ENCODE peak calls at places on chromosomes 7 and 10, in seven cellular contexts. T is stimulated activated CD4-positive, alpha-beta T cell treated with anti-CD3 and anti-CD28 coated beads, Interleukin-15, amount 100 ng/mL, for 1 hour; H is amygdala; E is effector CD4-positive, alpha-beta T cell; B is fibroblast of the conjunctiva; P is GM12865; K is GM04503. J is an unnamed sample.

GRCh38 chr10:46251857-46252847 is 34.6 kb upstream of the ANTXRL start:
- DNase-seq in T (no peak), H (no peak), E (no peak), B (no peak), P (no peak), K (no peak), J (no peak)

GRCh38 chr7:149284343-149284742 is 22.3 kb downstream of the ZNF783 start:
- DNase-seq in T (no peak), H (no peak), E (peak; percentile 44), B (no peak), P (peak; percentile 55), K (no peak), J (no peak)

GRCh38 chr10:110398419-110399162 is 93.9 kb upstream of the SMNDC1 start:
- DNase-seq in T (no peak), H (no peak), E (no peak), B (peak; percentile 97), P (no peak), K (peak; percentile 92), J (peak; percentile 76)

GRCh38 chr7:50306491-50307367 is 2.2 kb downstream of the IKZF1 start:
- DNase-seq in T (no peak), H (no peak), E (no peak), B (no peak), P (no peak), K (no peak), J (no peak)

GRCh38 chr10:14074062-14074884 is 256.5 kb downstream of the FRMD4A start:
- DNase-seq in T (no peak), H (no peak), E (no peak), B (peak; percentile 99), P (no peak), K (peak; percentile 100), J (peak; percentile 94)

GRCh38 chr10:75018233-75018632 is 93.2 kb upstream of the SAMD8 start:
- DNase-seq in T (no peak), H (no peak), E (no peak), B (no peak), P (no peak), K (no peak), J (no peak)

GRCh38 chr7:15751191-15751701 is 64.8 kb upstream of the MEOX2 start:
- DNase-seq in T (no peak), H (no peak), E (no peak), B (no peak), P (no peak), K (peak; percentile 86), J (no peak)

GRCh38 chr10:25683291-25683690 is 250.7 kb upstream of the MYO3A start:
- DNase-seq in T (no peak), H (no peak), E (no peak), B (no peak), P (no peak), K (no peak), J (no peak)

GRCh38 chr10:63578501-63578900 is 57.3 kb downstream of the REEP3 start:
- DNase-seq in T (no peak), H (no peak), E (no peak), B (no peak), P (no peak), K (no peak), J (no peak)

GRCh38 chr10:84341538-84341856 is 13.1 kb downstream of the CCSER2 start:
- DNase-seq in T (no peak), H (no peak), E (no peak), B (no peak), P (no peak), K (no peak), J (no peak)

GRCh38 chr7:122487131-122487530 is 182.6 kb upstream of the FEZF1 start:
- DNase-seq in T (no peak), H (no peak), E (no peak), B (no peak), P (no peak), K (no peak), J (no peak)

GRCh38 chr10:49172204-49173132 is 15.7 kb downstream of the TMEM273 start:
- DNase-seq in T (no peak), H (no peak), E (no peak), B (no peak), P (no peak), K (no peak), J (no peak)

GRCh38 chr7:3955751-3956696 is 655.0 kb downstream of the SDK1 start:
- DNase-seq in T (no peak), H (no peak), E (no peak), B (no peak), P (peak; percentile 31), K (no peak), J (no peak)

GRCh38 chr7:69467826-69468225 is 130.4 kb upstream of the AUTS2 start:
- DNase-seq in T (no peak), H (no peak), E (no peak), B (no peak), P (no peak), K (no peak), J (no peak)

GRCh38 chr7:105055621-105056020 is 41.6 kb downstream of the KMT2E start:
- DNase-seq in T (no peak), H (no peak), E (no peak), B (no peak), P (no peak), K (no peak), J (no peak)

GRCh38 chr10:59320370-59320769 is 42.0 kb downstream of the FAM13C start:
- DNase-seq in T (no peak), H (no peak), E (no peak), B (no peak), P (no peak), K (no peak), J (no peak)

GRCh38 chr7:82325416-82325815 is 118.2 kb downstream of the CACNA2D1 start:
- DNase-seq in T (no peak), H (no peak), E (no peak), B (no peak), P (no peak), K (no peak), J (no peak)

GRCh38 chr7:67523706-67524105 is 527.1 kb downstream of the TYW1 start:
- DNase-seq in T (no peak), H (no peak), E (no peak), B (no peak), P (no peak), K (no peak), J (no peak)

GRCh38 chr7:73885975-73886798 is 25.2 kb downstream of the TMEM270 start:
- DNase-seq in T (no peak), H (peak; percentile 25), E (no peak), B (no peak), P (no peak), K (no peak), J (peak; percentile 72)

GRCh38 chr7:30912986-30913671 is 1.5 kb downstream of the AQP1 start:
- DNase-seq in T (no peak), H (no peak), E (no peak), B (no peak), P (no peak), K (no peak), J (no peak)

GRCh38 chr7:55469271-55469681 is 103.0 kb downstream of the VOPP1 start:
- DNase-seq in T (no peak), H (no peak), E (peak; percentile 28), B (no peak), P (no peak), K (no peak), J (no peak)

GRCh38 chr7:69457912-69458491 is 140.3 kb upstream of the AUTS2 start:
- DNase-seq in T (no peak), H (no peak), E (no peak), B (no peak), P (no peak), K (no peak), J (no peak)

GRCh38 chr7:155869784-155870076 is 57.5 kb upstream of the SHH start:
- DNase-seq in T (no peak), H (no peak), E (no peak), B (no peak), P (no peak), K (no peak), J (no peak)

GRCh38 chr10:5692476-5693358 is 8.1 kb downstream of the TASOR2 start:
- DNase-seq in T (peak; percentile 26), H (no peak), E (peak; percentile 56), B (no peak), P (peak; percentile 83), K (no peak), J (peak; percentile 83)

GRCh38 chr7:47282790-47283496 is 299.0 kb downstream of the TNS3 start:
- DNase-seq in T (no peak), H (no peak), E (no peak), B (no peak), P (no peak), K (no peak), J (no peak)

GRCh38 chr10:130127612-130128607 is 8.3 kb upstream of the GLRX3 start:
- DNase-seq in T (peak; percentile 21), H (peak; percentile 16), E (peak; percentile 48), B (peak; percentile 46), P (peak; percentile 77), K (no peak), J (peak; percentile 82)

GRCh38 chr7:128236924-128237586 is 4.0 kb upstream of the LEP start:
- DNase-seq in T (no peak), H (no peak), E (no peak), B (no peak), P (peak; percentile 52), K (peak; percentile 95), J (no peak)

GRCh38 chr7:64947252-64948000 is 43.4 kb downstream of the ZNF117 start:
- DNase-seq in T (no peak), H (no peak), E (no peak), B (no peak), P (no peak), K (no peak), J (no peak)

GRCh38 chr7:5428470-5429252 is 5.0 kb upstream of the TNRC18 start:
- DNase-seq in T (no peak), H (peak; percentile 64), E (no peak), B (peak; percentile 87), P (no peak), K (no peak), J (peak; percentile 83)

GRCh38 chr7:30391806-30392205 is 86.8 kb downstream of the NOD1 start:
- DNase-seq in T (no peak), H (no peak), E (no peak), B (no peak), P (no peak), K (no peak), J (no peak)

GRCh38 chr7:131722371-131722770 is 165.9 kb upstream of the PODXL start:
- DNase-seq in T (no peak), H (no peak), E (no peak), B (no peak), P (no peak), K (no peak), J (no peak)

GRCh38 chr10:69413221-69413865 is 3.4 kb downstream of the TACR2 start:
- DNase-seq in T (no peak), H (no peak), E (no peak), B (peak; percentile 53), P (peak; percentile 47), K (no peak), J (peak; percentile 78)

GRCh38 chr7:78786055-78786454 is 667.4 kb downstream of the MAGI2 start:
- DNase-seq in T (no peak), H (no peak), E (no peak), B (no peak), P (no peak), K (no peak), J (no peak)

GRCh38 chr10:126101744-126102143 is 205.4 kb downstream of the FANK1 start:
- DNase-seq in T (no peak), H (no peak), E (no peak), B (no peak), P (peak; percentile 14), K (no peak), J (no peak)